ENCODE peak calls at places on chromosomes 13 and 19, in eight cellular contexts. W is LNCaP clone FGC, N is lung, T is ovary, A is NCI-H1105 treated with DMSO at 0.1 percent for 48 hours, O is NCI-H510A treated with DMSO at 0.1 percent for 48 hours, R is cardiac septum, F is omental fat pad. U is an unnamed sample.

GRCh38 chr13:44278164-44278563 is 95.5 kb upstream of the SERP2 start:
- DNase-seq in R (no peak), A (no peak), N (no peak), F (no peak), W (no peak), O (no peak), T (no peak), U (no peak)

GRCh38 chr13:50326746-50327145 is 311.5 kb downstream of the KCNRG start:
- DNase-seq in O (no peak), A (no peak), W (no peak), N (no peak), T (no peak), R (no peak), F (no peak), U (no peak)

GRCh38 chr13:111058796-111059506 is 56.2 kb upstream of the ARHGEF7 start:
- DNase-seq in R (no peak), N (peak), W (no peak), T (no peak), O (no peak), F (no peak), A (no peak), U (no peak)

GRCh38 chr13:85529216-85529590 is 270.0 kb downstream of the SLITRK6 start:
- DNase-seq in R (no peak), O (no peak), F (no peak), W (no peak), A (no peak), N (no peak), T (no peak), U (no peak)

GRCh38 chr13:38897521-38897920 is 93.1 kb downstream of the STOML3 start:
- DNase-seq in O (no peak), W (no peak), A (no peak), F (no peak), N (no peak), T (no peak), R (no peak), U (no peak)

GRCh38 chr19:48560095-48560530 is 8.1 kb downstream of the SULT2B1 start:
- DNase-seq in F (no peak), R (no peak), T (no peak), A (no peak), W (no peak), N (no peak), O (no peak), U (no peak)

GRCh38 chr19:5314012-5314906 is 26.4 kb downstream of the PTPRS start:
- DNase-seq in A (no peak), R (no peak), F (no peak), T (no peak), N (no peak), W (no peak), O (no peak), U (no peak)

GRCh38 chr13:54162069-54162468 is 1133.5 kb downstream of the OLFM4 start:
- DNase-seq in A (no peak), F (no peak), T (no peak), W (no peak), O (no peak), R (no peak), N (no peak), U (peak)

GRCh38 chr13:108573455-108573854 is 56.0 kb upstream of the MYO16 start:
- DNase-seq in W (no peak), F (no peak), N (no peak), A (no peak), R (no peak), O (no peak), T (no peak), U (no peak)

GRCh38 chr19:40163541-40164129 is 27.6 kb upstream of the MAP3K10 start:
- DNase-seq in A (no peak), W (no peak), N (no peak), R (no peak), O (no peak), T (no peak), F (no peak), U (no peak)

GRCh38 chr19:658916-659839 is 3.8 kb downstream of the RNF126 start:
- DNase-seq in O (no peak), F (no peak), N (no peak), T (no peak), A (no peak), W (no peak), R (no peak), U (no peak)

GRCh38 chr19:4755459-4755858 is 31.8 kb upstream of the DPP9 start:
- DNase-seq in W (no peak), T (no peak), R (no peak), O (no peak), A (no peak), N (no peak), F (no peak), U (peak)

GRCh38 chr13:20828540-20829364 is 55.0 kb upstream of the EEF1AKMT1 start:
- DNase-seq in F (no peak), R (no peak), A (peak), T (no peak), N (no peak), W (no peak), O (peak), U (peak)

GRCh38 chr13:98761126-98761978 is 8.9 kb upstream of the SLC15A1 start:
- DNase-seq in R (no peak), A (no peak), N (no peak), O (no peak), T (no peak), W (peak), F (no peak), U (no peak)

GRCh38 chr19:43751466-43752220 is 3.1 kb downstream of the SMG9 start:
- DNase-seq in T (no peak), A (no peak), W (no peak), N (no peak), R (no peak), F (no peak), O (no peak), U (no peak)

GRCh38 chr13:33352023-33352422 is 66.5 kb upstream of the STARD13 start:
- DNase-seq in T (no peak), F (no peak), W (no peak), R (no peak), N (no peak), A (peak), O (peak), U (peak)

GRCh38 chr19:10010247-10010691 is at the start of gene COL5A3:
- DNase-seq in O (no peak), T (peak), F (no peak), R (no peak), N (peak), W (no peak), A (no peak), U (no peak)